ENCODE peak calls at places on chromosomes 1 and 21, in nine cellular contexts. One of them, this sample, is unnamed.

GRCh38 chr1:48693674-48694347 is 82.9 kb downstream of the BEND5 start:
- DNase-seq in activated naive CD4-positive, alpha-beta T cell: no peak
- DNase-seq in AG09309: no peak
- DNase-seq in Calu3: no peak
- DNase-seq in GM18507: no peak
- DNase-seq in NCI-H524: no peak
- DNase-seq in effector memory CD8-positive, alpha-beta T cell: no peak
- DNase-seq in NCI-H1092 treated with DMSO at 0.1 percent for 48 hours: peak
- DNase-seq in CD4-positive, alpha-beta memory T cell: no peak
- DNase-seq in this sample: no peak

GRCh38 chr21:43365611-43366426 is 61.1 kb downstream of the SIK1 start:
- DNase-seq in AG09309: no peak
- DNase-seq in NCI-H1092 treated with DMSO at 0.1 percent for 48 hours: no peak
- DNase-seq in CD4-positive, alpha-beta memory T cell: no peak
- DNase-seq in effector memory CD8-positive, alpha-beta T cell: no peak
- DNase-seq in Calu3: no peak
- DNase-seq in NCI-H524: no peak
- DNase-seq in activated naive CD4-positive, alpha-beta T cell: no peak
- DNase-seq in GM18507: no peak
- DNase-seq in this sample: no peak

GRCh38 chr1:21293537-21294265 is 3.4 kb upstream of the ECE1 start:
- DNase-seq in GM18507: no peak
- DNase-seq in CD4-positive, alpha-beta memory T cell: peak
- DNase-seq in activated naive CD4-positive, alpha-beta T cell: peak
- DNase-seq in NCI-H1092 treated with DMSO at 0.1 percent for 48 hours: no peak
- DNase-seq in AG09309: no peak
- DNase-seq in NCI-H524: no peak
- DNase-seq in effector memory CD8-positive, alpha-beta T cell: peak
- DNase-seq in Calu3: no peak
- DNase-seq in this sample: no peak

GRCh38 chr1:28835237-28835650 is 23.3 kb downstream of the OPRD1 start:
- DNase-seq in NCI-H1092 treated with DMSO at 0.1 percent for 48 hours: peak
- DNase-seq in CD4-positive, alpha-beta memory T cell: no peak
- DNase-seq in activated naive CD4-positive, alpha-beta T cell: no peak
- DNase-seq in GM18507: no peak
- DNase-seq in AG09309: no peak
- DNase-seq in effector memory CD8-positive, alpha-beta T cell: no peak
- DNase-seq in NCI-H524: peak
- DNase-seq in Calu3: no peak
- DNase-seq in this sample: no peak

GRCh38 chr1:1534401-1535145 is 5.9 kb downstream of the TMEM240 start:
- DNase-seq in NCI-H524: no peak
- DNase-seq in AG09309: no peak
- DNase-seq in NCI-H1092 treated with DMSO at 0.1 percent for 48 hours: no peak
- DNase-seq in Calu3: no peak
- DNase-seq in activated naive CD4-positive, alpha-beta T cell: no peak
- DNase-seq in CD4-positive, alpha-beta memory T cell: no peak
- DNase-seq in GM18507: no peak
- DNase-seq in effector memory CD8-positive, alpha-beta T cell: no peak
- DNase-seq in this sample: no peak

GRCh38 chr1:203169770-203170520 is 5.7 kb downstream of the MYBPH start:
- DNase-seq in activated naive CD4-positive, alpha-beta T cell: no peak
- DNase-seq in effector memory CD8-positive, alpha-beta T cell: no peak
- DNase-seq in CD4-positive, alpha-beta memory T cell: no peak
- DNase-seq in Calu3: no peak
- DNase-seq in AG09309: no peak
- DNase-seq in NCI-H1092 treated with DMSO at 0.1 percent for 48 hours: no peak
- DNase-seq in NCI-H524: no peak
- DNase-seq in GM18507: no peak
- DNase-seq in this sample: no peak

GRCh38 chr1:41802532-41803501 is 115.9 kb downstream of the HIVEP3 start:
- DNase-seq in AG09309: no peak
- DNase-seq in NCI-H524: peak
- DNase-seq in CD4-positive, alpha-beta memory T cell: peak
- DNase-seq in NCI-H1092 treated with DMSO at 0.1 percent for 48 hours: no peak
- DNase-seq in activated naive CD4-positive, alpha-beta T cell: no peak
- DNase-seq in effector memory CD8-positive, alpha-beta T cell: peak
- DNase-seq in Calu3: no peak
- DNase-seq in GM18507: no peak
- DNase-seq in this sample: no peak

GRCh38 chr1:23636009-23636408 is 55.6 kb upstream of the RPL11 start:
- DNase-seq in AG09309: no peak
- DNase-seq in NCI-H524: no peak
- DNase-seq in Calu3: no peak
- DNase-seq in NCI-H1092 treated with DMSO at 0.1 percent for 48 hours: no peak
- DNase-seq in effector memory CD8-positive, alpha-beta T cell: no peak
- DNase-seq in CD4-positive, alpha-beta memory T cell: no peak
- DNase-seq in GM18507: no peak
- DNase-seq in activated naive CD4-positive, alpha-beta T cell: no peak
- DNase-seq in this sample: no peak

GRCh38 chr21:42572906-42573495 is 59.3 kb downstream of the SLC37A1 start:
- DNase-seq in GM18507: no peak
- DNase-seq in Calu3: no peak
- DNase-seq in activated naive CD4-positive, alpha-beta T cell: no peak
- DNase-seq in AG09309: no peak
- DNase-seq in effector memory CD8-positive, alpha-beta T cell: no peak
- DNase-seq in NCI-H524: no peak
- DNase-seq in NCI-H1092 treated with DMSO at 0.1 percent for 48 hours: no peak
- DNase-seq in CD4-positive, alpha-beta memory T cell: no peak
- DNase-seq in this sample: no peak

GRCh38 chr1:47559944-47560695 is 122.3 kb downstream of the FOXD2 start:
- DNase-seq in GM18507: no peak
- DNase-seq in AG09309: no peak
- DNase-seq in activated naive CD4-positive, alpha-beta T cell: no peak
- DNase-seq in CD4-positive, alpha-beta memory T cell: no peak
- DNase-seq in Calu3: peak
- DNase-seq in NCI-H1092 treated with DMSO at 0.1 percent for 48 hours: no peak
- DNase-seq in NCI-H524: no peak
- DNase-seq in effector memory CD8-positive, alpha-beta T cell: no peak
- DNase-seq in this sample: no peak

GRCh38 chr1:159261726-159262494 is 40.2 kb upstream of the FCER1A start:
- DNase-seq in CD4-positive, alpha-beta memory T cell: no peak
- DNase-seq in AG09309: no peak
- DNase-seq in NCI-H524: no peak
- DNase-seq in effector memory CD8-positive, alpha-beta T cell: no peak
- DNase-seq in Calu3: no peak
- DNase-seq in GM18507: no peak
- DNase-seq in NCI-H1092 treated with DMSO at 0.1 percent for 48 hours: no peak
- DNase-seq in activated naive CD4-positive, alpha-beta T cell: no peak
- DNase-seq in this sample: no peak

GRCh38 chr1:18100493-18101063 is 7.0 kb upstream of the IGSF21 start:
- DNase-seq in GM18507: peak
- DNase-seq in NCI-H524: peak
- DNase-seq in Calu3: peak
- DNase-seq in effector memory CD8-positive, alpha-beta T cell: no peak
- DNase-seq in AG09309: peak
- DNase-seq in NCI-H1092 treated with DMSO at 0.1 percent for 48 hours: peak
- DNase-seq in activated naive CD4-positive, alpha-beta T cell: peak
- DNase-seq in CD4-positive, alpha-beta memory T cell: peak
- DNase-seq in this sample: peak

GRCh38 chr1:185467125-185467524 is 150.1 kb upstream of the IVNS1ABP start:
- DNase-seq in NCI-H524: no peak
- DNase-seq in AG09309: no peak
- DNase-seq in GM18507: no peak
- DNase-seq in activated naive CD4-positive, alpha-beta T cell: no peak
- DNase-seq in effector memory CD8-positive, alpha-beta T cell: no peak
- DNase-seq in CD4-positive, alpha-beta memory T cell: no peak
- DNase-seq in NCI-H1092 treated with DMSO at 0.1 percent for 48 hours: no peak
- DNase-seq in Calu3: no peak
- DNase-seq in this sample: no peak

GRCh38 chr1:226738995-226739695 is at the start of gene ITPKB:
- DNase-seq in CD4-positive, alpha-beta memory T cell: peak
- DNase-seq in NCI-H524: no peak
- DNase-seq in activated naive CD4-positive, alpha-beta T cell: no peak
- DNase-seq in GM18507: no peak
- DNase-seq in effector memory CD8-positive, alpha-beta T cell: peak
- DNase-seq in Calu3: peak
- DNase-seq in AG09309: peak
- DNase-seq in NCI-H1092 treated with DMSO at 0.1 percent for 48 hours: no peak
- DNase-seq in this sample: peak

GRCh38 chr1:229781453-229781852 is 155.4 kb downstream of the URB2 start:
- DNase-seq in Calu3: peak
- DNase-seq in effector memory CD8-positive, alpha-beta T cell: no peak
- DNase-seq in NCI-H1092 treated with DMSO at 0.1 percent for 48 hours: peak
- DNase-seq in activated naive CD4-positive, alpha-beta T cell: no peak
- DNase-seq in GM18507: no peak
- DNase-seq in AG09309: no peak
- DNase-seq in NCI-H524: peak
- DNase-seq in CD4-positive, alpha-beta memory T cell: no peak
- DNase-seq in this sample: no peak

GRCh38 chr1:220516722-220517042 is 11.3 kb upstream of the MARK1 start:
- DNase-seq in NCI-H524: no peak
- DNase-seq in effector memory CD8-positive, alpha-beta T cell: no peak
- DNase-seq in NCI-H1092 treated with DMSO at 0.1 percent for 48 hours: no peak
- DNase-seq in Calu3: no peak
- DNase-seq in CD4-positive, alpha-beta memory T cell: no peak
- DNase-seq in AG09309: no peak
- DNase-seq in activated naive CD4-positive, alpha-beta T cell: no peak
- DNase-seq in GM18507: no peak
- DNase-seq in this sample: no peak

This sample was measured in Jurkat, Clone E6-1.